ENCODE peak calls at places on chromosomes 6 and 20, in nine cellular contexts. H, W, Z, E, S, N, Y, X and I are unnamed samples.

GRCh38 chr6:75403563-75403962 is 90.0 kb downstream of the FILIP1 start:
- DNase-seq in E (no peak), X (no peak), Z (no peak), N (no peak), S (no peak), H (no peak), Y (no peak), W (no peak), I (no peak)

GRCh38 chr6:83853178-83853967 is at the start of gene RIPPLY2:
- DNase-seq in Y (no peak), X (peak; percentile 15), Z (peak; percentile 91), W (peak; percentile 24), S (peak; percentile 18), E (no peak), H (no peak), N (no peak), I (no peak)

GRCh38 chr20:2109425-2110210 is 8.0 kb downstream of the STK35 start:
- DNase-seq in S (no peak), N (no peak), Y (no peak), E (no peak), X (no peak), W (no peak), Z (peak; percentile 22), H (no peak), I (no peak)

GRCh38 chr6:111105578-111105977 is 18.3 kb downstream of the SLC16A10 start:
- DNase-seq in H (peak; percentile 6), N (no peak), Z (peak; percentile 71), E (no peak), X (no peak), S (peak; percentile 27), W (peak; percentile 63), Y (no peak), I (peak; percentile 15)

GRCh38 chr6:89406157-89406556 is 5.9 kb downstream of the RRAGD start:
- DNase-seq in S (no peak), N (no peak), Y (no peak), H (no peak), Z (no peak), W (no peak), X (no peak), E (peak; percentile 27), I (no peak)

GRCh38 chr6:4394786-4395185 is 259.4 kb upstream of the ECI2 start:
- DNase-seq in Z (peak; percentile 85), S (no peak), N (no peak), Y (no peak), H (peak; percentile 74), W (no peak), E (peak; percentile 52), X (no peak), I (no peak)

GRCh38 chr20:7214081-7214740 is 446.7 kb downstream of the BMP2 start:
- DNase-seq in H (no peak), Y (no peak), E (no peak), Z (no peak), N (no peak), W (no peak), X (no peak), S (no peak), I (no peak)

GRCh38 chr6:87155920-87156600 is 695 bp downstream of the ZNF292 start:
- DNase-seq in Y (peak; percentile 6), X (peak; percentile 52), W (peak; percentile 38), E (peak; percentile 80), H (no peak), N (peak; percentile 38), S (peak; percentile 60), Z (peak; percentile 80), I (peak; percentile 32)

GRCh38 chr6:136958168-136958567 is 36.1 kb downstream of the SLC35D3 start:
- DNase-seq in Y (no peak), X (no peak), Z (peak; percentile 42), H (no peak), N (no peak), S (no peak), E (no peak), W (no peak), I (no peak)

GRCh38 chr6:156687875-156688549 is 89.2 kb upstream of the ARID1B start:
- DNase-seq in W (peak; percentile 60), Y (no peak), E (no peak), S (peak; percentile 18), N (no peak), H (no peak), Z (peak; percentile 89), X (no peak), I (peak; percentile 25)

GRCh38 chr6:2111162-2111677 is 134.2 kb downstream of the GMDS start:
- DNase-seq in H (no peak), Z (peak; percentile 21), S (no peak), Y (no peak), X (no peak), W (no peak), E (no peak), N (no peak), I (no peak)

GRCh38 chr6:125922322-125922860 is 34.2 kb upstream of the HINT3 start:
- DNase-seq in Y (no peak), H (no peak), Z (peak; percentile 98), S (no peak), N (no peak), X (no peak), E (no peak), W (no peak), I (no peak)

GRCh38 chr6:158755636-158756035 is 63.5 kb downstream of the EZR start:
- DNase-seq in Z (no peak), X (no peak), Y (no peak), W (no peak), S (no peak), H (no peak), E (no peak), N (no peak), I (no peak)

GRCh38 chr6:26349964-26350857 is 14.8 kb upstream of the BTN3A2 start:
- DNase-seq in W (no peak), Y (no peak), N (no peak), H (no peak), X (no peak), S (no peak), Z (no peak), E (no peak), I (no peak)

GRCh38 chr6:130981409-130981808 is 81.6 kb downstream of the EPB41L2 start:
- DNase-seq in Z (no peak), E (no peak), X (no peak), H (no peak), Y (no peak), N (no peak), S (no peak), W (no peak), I (peak; percentile 15)

GRCh38 chr6:15907914-15908518 is 220.9 kb upstream of the MYLIP start:
- DNase-seq in X (peak; percentile 46), E (no peak), Z (peak; percentile 28), H (no peak), N (no peak), S (no peak), Y (no peak), W (peak; percentile 77), I (no peak)

GRCh38 chr20:18132663-18133062 is 5.0 kb upstream of the KAT14 start:
- DNase-seq in W (no peak), E (no peak), X (no peak), Z (no peak), N (no peak), S (no peak), Y (no peak), H (no peak), I (no peak)

GRCh38 chr6:13769034-13769654 is 45.2 kb downstream of the MCUR1 start:
- DNase-seq in X (no peak), E (no peak), N (no peak), W (no peak), S (no peak), H (no peak), Y (no peak), Z (no peak), I (no peak)

GRCh38 chr20:38863024-38863851 is 57.7 kb downstream of the PPP1R16B start:
- DNase-seq in H (no peak), N (peak; percentile 24), E (peak; percentile 78), X (no peak), Z (no peak), Y (no peak), W (no peak), S (peak; percentile 61), I (no peak)

GRCh38 chr6:148972481-148972880 is 225.7 kb downstream of the UST start:
- DNase-seq in E (no peak), Y (peak; percentile 2), X (peak; percentile 49), H (peak; percentile 70), W (peak; percentile 60), N (peak; percentile 29), S (peak; percentile 40), Z (peak; percentile 95), I (no peak)

GRCh38 chr6:70336976-70337375 is 34.1 kb upstream of the COL9A1 start:
- DNase-seq in N (no peak), E (no peak), X (no peak), Z (no peak), W (no peak), S (no peak), H (no peak), Y (no peak), I (no peak)

GRCh38 chr6:158017621-158018369 is 36.1 kb downstream of the SYNJ2 start:
- DNase-seq in H (no peak), Y (no peak), S (no peak), X (no peak), E (no peak), Z (no peak), W (no peak), N (no peak), I (no peak)

GRCh38 chr6:63597142-63598000 is 25.1 kb downstream of the LOC128125822 start:
- DNase-seq in S (no peak), X (no peak), W (no peak), E (no peak), Z (peak; percentile 78), H (no peak), N (no peak), Y (no peak), I (no peak)

GRCh38 chr6:105596284-105596755 is 193.4 kb upstream of the PREP start:
- DNase-seq in Y (no peak), W (peak; percentile 36), Z (peak; percentile 8), S (no peak), X (no peak), E (no peak), H (no peak), N (no peak), I (peak; percentile 98)

GRCh38 chr20:63027425-63028389 is 20.9 kb upstream of the BHLHE23 start:
- DNase-seq in H (no peak), W (peak; percentile 63), N (no peak), X (no peak), E (no peak), Z (peak; percentile 5), Y (no peak), S (peak; percentile 17), I (peak; percentile 9)

GRCh38 chr6:129279343-129280104 is 396.6 kb downstream of the LAMA2 start:
- DNase-seq in W (no peak), E (no peak), X (no peak), N (no peak), Y (no peak), Z (no peak), S (no peak), H (no peak), I (no peak)

GRCh38 chr6:139577991-139578604 is 203.7 kb upstream of the CITED2 start:
- DNase-seq in E (no peak), N (no peak), X (no peak), W (no peak), Z (no peak), H (no peak), Y (no peak), S (no peak), I (peak; percentile 86)

GRCh38 chr6:105550961-105551625 is 148.2 kb upstream of the PREP start:
- DNase-seq in X (no peak), Y (no peak), W (no peak), E (no peak), S (no peak), H (no peak), N (no peak), Z (no peak), I (no peak)

GRCh38 chr6:12324096-12324495 is 33.9 kb downstream of the EDN1 start:
- DNase-seq in E (no peak), S (no peak), N (no peak), Z (no peak), W (peak; percentile 96), Y (no peak), X (no peak), H (no peak), I (peak; percentile 73)